ENCODE peak calls at places on chromosomes 2 and 18, in six cellular contexts. One of them, this sample, is unnamed. For H3K4me1, the result is how much of the 10 kb centered on the place peaks cover.

GRCh38 chr2:28025116-28025515 is 134.6 kb downstream of the BABAM2 start:
- DNase-seq in upper lobe of right lung: no peak
- DNase-seq in mesenchymal stem cell: no peak
- DNase-seq in psoas muscle: no peak
- DNase-seq in ovary: no peak
- DNase-seq in PC-9: no peak
- DNase-seq in this sample: no peak

GRCh38 chr2:237704476-237705224 is 77.3 kb downstream of the LRRFIP1 start:
- DNase-seq in upper lobe of right lung: no peak
- DNase-seq in mesenchymal stem cell: peak
- DNase-seq in psoas muscle: no peak
- DNase-seq in ovary: no peak
- DNase-seq in PC-9: no peak
- DNase-seq in this sample: no peak

GRCh38 chr18:55838841-55839240 is 250.8 kb upstream of the TCF4 start:
- DNase-seq in upper lobe of right lung: no peak
- DNase-seq in mesenchymal stem cell: no peak
- DNase-seq in psoas muscle: no peak
- DNase-seq in ovary: no peak
- DNase-seq in PC-9: no peak
- DNase-seq in this sample: no peak

GRCh38 chr18:79610461-79611039 is 69.1 kb upstream of the CTDP1 start:
- DNase-seq in upper lobe of right lung: peak
- DNase-seq in mesenchymal stem cell: no peak
- DNase-seq in psoas muscle: no peak
- DNase-seq in ovary: peak
- DNase-seq in PC-9: no peak
- DNase-seq in this sample: peak

GRCh38 chr18:58054041-58054733 is 10.2 kb downstream of the NEDD4L start:
- DNase-seq in upper lobe of right lung: peak
- DNase-seq in mesenchymal stem cell: peak
- DNase-seq in psoas muscle: no peak
- DNase-seq in ovary: no peak
- DNase-seq in PC-9: peak
- DNase-seq in this sample: no peak

GRCh38 chr2:169664978-169665930 is 29.0 kb downstream of the CFAP210 start:
- DNase-seq in upper lobe of right lung: no peak
- DNase-seq in mesenchymal stem cell: no peak
- DNase-seq in psoas muscle: no peak
- DNase-seq in ovary: no peak
- DNase-seq in PC-9: no peak
- DNase-seq in this sample: no peak

GRCh38 chr18:31273812-31274527 is 44.0 kb upstream of the DSG1 start:
- DNase-seq in upper lobe of right lung: no peak
- DNase-seq in mesenchymal stem cell: no peak
- DNase-seq in psoas muscle: no peak
- DNase-seq in ovary: no peak
- DNase-seq in PC-9: no peak
- DNase-seq in this sample: no peak

GRCh38 chr2:152627010-152627957 is 90.0 kb downstream of the PRPF40A start:
- DNase-seq in upper lobe of right lung: no peak
- DNase-seq in mesenchymal stem cell: peak
- DNase-seq in psoas muscle: no peak
- DNase-seq in ovary: no peak
- DNase-seq in PC-9: no peak
- DNase-seq in this sample: no peak

GRCh38 chr2:20594048-20594750 is 56.7 kb downstream of the HS1BP3 start:
- DNase-seq in upper lobe of right lung: peak
- DNase-seq in mesenchymal stem cell: no peak
- DNase-seq in psoas muscle: no peak
- DNase-seq in ovary: peak
- DNase-seq in PC-9: no peak
- DNase-seq in this sample: no peak

GRCh38 chr2:120401275-120402069 is 55.5 kb downstream of the INHBB start:
- DNase-seq in upper lobe of right lung: no peak
- DNase-seq in mesenchymal stem cell: no peak
- DNase-seq in psoas muscle: no peak
- DNase-seq in ovary: no peak
- DNase-seq in PC-9: no peak
- DNase-seq in this sample: no peak

GRCh38 chr2:126661001-126661400 is 5.0 kb downstream of the GYPC start:
- DNase-seq in upper lobe of right lung: no peak
- DNase-seq in mesenchymal stem cell: no peak
- DNase-seq in psoas muscle: no peak
- DNase-seq in ovary: no peak
- DNase-seq in PC-9: no peak
- DNase-seq in this sample: no peak

GRCh38 chr2:236287656-236288055 is 23.4 kb upstream of the ASB18 start:
- DNase-seq in upper lobe of right lung: no peak
- DNase-seq in mesenchymal stem cell: no peak
- DNase-seq in psoas muscle: no peak
- DNase-seq in ovary: no peak
- DNase-seq in PC-9: no peak
- DNase-seq in this sample: no peak

GRCh38 chr2:101893676-101894381 is 97.9 kb upstream of the IL1R2 start:
- DNase-seq in upper lobe of right lung: no peak
- DNase-seq in mesenchymal stem cell: no peak
- DNase-seq in psoas muscle: no peak
- DNase-seq in ovary: no peak
- DNase-seq in PC-9: no peak
- DNase-seq in this sample: no peak

GRCh38 chr2:241102239-241102803 is at the start of gene MTERF4:
- DNase-seq in upper lobe of right lung: peak
- DNase-seq in mesenchymal stem cell: peak
- DNase-seq in psoas muscle: peak
- DNase-seq in ovary: peak
- DNase-seq in PC-9: peak
- DNase-seq in this sample: peak

GRCh38 chr18:46810481-46811000 is 53.7 kb upstream of the ST8SIA5 start:
- DNase-seq in upper lobe of right lung: no peak
- DNase-seq in mesenchymal stem cell: no peak
- DNase-seq in psoas muscle: no peak
- DNase-seq in ovary: no peak
- DNase-seq in PC-9: no peak
- DNase-seq in this sample: no peak

GRCh38 chr2:230231251-230231650 is 5.7 kb downstream of the SP140 start:
- DNase-seq in upper lobe of right lung: no peak
- DNase-seq in mesenchymal stem cell: no peak
- DNase-seq in psoas muscle: no peak
- DNase-seq in ovary: no peak
- DNase-seq in PC-9: no peak
- DNase-seq in this sample: no peak

GRCh38 chr2:96122391-96122790 is 6.0 kb upstream of the ADRA2B start:
- DNase-seq in upper lobe of right lung: no peak
- DNase-seq in mesenchymal stem cell: no peak
- DNase-seq in psoas muscle: peak
- DNase-seq in ovary: no peak
- DNase-seq in PC-9: no peak
- DNase-seq in this sample: no peak

GRCh38 chr2:5253263-5253662 is 438.9 kb upstream of the SOX11 start:
- DNase-seq in upper lobe of right lung: no peak
- DNase-seq in mesenchymal stem cell: no peak
- DNase-seq in psoas muscle: no peak
- DNase-seq in ovary: no peak
- DNase-seq in PC-9: no peak
- DNase-seq in this sample: no peak

GRCh38 chr2:70115646-70116442 is 28.6 kb downstream of the PCBP1 start:
- DNase-seq in upper lobe of right lung: no peak
- DNase-seq in mesenchymal stem cell: no peak
- DNase-seq in psoas muscle: no peak
- DNase-seq in ovary: no peak
- DNase-seq in PC-9: no peak
- DNase-seq in this sample: no peak

GRCh38 chr2:44155577-44156446 is 12.9 kb upstream of the PPM1B start:
- DNase-seq in upper lobe of right lung: no peak
- DNase-seq in mesenchymal stem cell: peak
- DNase-seq in psoas muscle: no peak
- DNase-seq in ovary: no peak
- DNase-seq in PC-9: peak
- DNase-seq in this sample: no peak

GRCh38 chr2:8685697-8686358 is 4.0 kb downstream of the ID2 start:
- DNase-seq in upper lobe of right lung: peak
- DNase-seq in mesenchymal stem cell: peak
- DNase-seq in psoas muscle: peak
- DNase-seq in ovary: peak
- DNase-seq in PC-9: no peak
- DNase-seq in this sample: peak

GRCh38 chr2:48356701-48357322 is 173.1 kb upstream of the STON1 start:
- DNase-seq in upper lobe of right lung: no peak
- DNase-seq in mesenchymal stem cell: peak
- DNase-seq in psoas muscle: no peak
- DNase-seq in ovary: no peak
- DNase-seq in PC-9: no peak
- DNase-seq in this sample: no peak

GRCh38 chr2:164495491-164496223 is 125.6 kb downstream of the GRB14 start:
- DNase-seq in upper lobe of right lung: no peak
- DNase-seq in mesenchymal stem cell: peak
- DNase-seq in psoas muscle: no peak
- DNase-seq in ovary: no peak
- DNase-seq in PC-9: peak
- DNase-seq in this sample: no peak

GRCh38 chr18:38923136-38923535 is 1357.5 kb upstream of the CELF4 start:
- DNase-seq in upper lobe of right lung: no peak
- DNase-seq in mesenchymal stem cell: peak
- DNase-seq in psoas muscle: no peak
- DNase-seq in ovary: no peak
- DNase-seq in PC-9: no peak
- DNase-seq in this sample: no peak

GRCh38 chr2:127590386-127591190 is 55.1 kb downstream of the MYO7B start:
- DNase-seq in upper lobe of right lung: peak
- DNase-seq in mesenchymal stem cell: no peak
- DNase-seq in psoas muscle: no peak
- DNase-seq in ovary: no peak
- DNase-seq in PC-9: no peak
- DNase-seq in this sample: no peak

DNA sequence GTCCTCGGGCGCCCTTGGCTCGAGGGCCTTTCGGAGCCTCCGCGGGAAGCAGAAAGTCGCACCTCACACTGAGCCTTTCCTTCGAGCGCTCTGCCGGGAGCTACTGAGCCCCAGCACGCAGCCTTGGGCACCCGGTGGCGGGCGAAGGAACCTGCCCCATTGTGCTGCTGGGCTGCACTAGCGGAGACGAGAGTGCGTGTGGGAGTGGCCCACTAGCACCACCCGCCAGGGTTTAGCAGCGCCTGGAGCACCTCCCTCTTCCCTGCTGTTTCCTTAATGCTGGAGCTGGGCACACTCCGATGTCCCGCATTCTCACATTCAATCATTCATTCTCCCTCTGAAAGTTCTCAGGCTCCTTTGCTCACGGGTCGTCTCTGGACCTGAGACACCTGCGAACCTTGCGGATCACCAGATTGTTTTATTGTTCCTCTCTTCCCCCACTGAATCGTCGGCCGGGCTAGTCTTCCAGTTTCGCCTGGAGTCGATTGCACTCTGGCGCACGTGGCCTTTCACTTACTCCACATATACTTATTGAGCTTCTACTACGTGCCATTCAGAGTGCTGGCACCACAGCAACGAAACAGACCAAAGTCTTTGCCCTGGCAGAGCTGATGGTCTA is 8.4 kb upstream of the PAX3 start:
- DNase-seq in upper lobe of right lung: no peak
- DNase-seq in mesenchymal stem cell: no peak
- DNase-seq in psoas muscle: no peak
- DNase-seq in ovary: no peak
- DNase-seq in PC-9: no peak
- DNase-seq in this sample: no peak
- H3K4me3 ChIP-seq in upper lobe of right lung: no peak
- H3K4me3 ChIP-seq in mesenchymal stem cell: no peak
- H3K4me3 ChIP-seq in psoas muscle: no peak
- H3K4me3 ChIP-seq in ovary: no peak
- H3K4me3 ChIP-seq in PC-9: no peak
- H3K4me3 ChIP-seq in this sample: no peak

GRCh38 chr2:121502781-121503180 is 27.9 kb upstream of the RNU4ATAC start:
- DNase-seq in upper lobe of right lung: no peak
- DNase-seq in mesenchymal stem cell: no peak
- DNase-seq in psoas muscle: no peak
- DNase-seq in ovary: no peak
- DNase-seq in PC-9: no peak
- DNase-seq in this sample: no peak

GRCh38 chr2:121505005-121505404 is 25.7 kb upstream of the RNU4ATAC start:
- DNase-seq in upper lobe of right lung: no peak
- DNase-seq in mesenchymal stem cell: peak
- DNase-seq in psoas muscle: no peak
- DNase-seq in ovary: no peak
- DNase-seq in PC-9: peak
- DNase-seq in this sample: no peak

GRCh38 chr2:121504316-121504715 is 26.4 kb upstream of the RNU4ATAC start:
- DNase-seq in upper lobe of right lung: no peak
- DNase-seq in mesenchymal stem cell: no peak
- DNase-seq in psoas muscle: no peak
- DNase-seq in ovary: no peak
- DNase-seq in PC-9: no peak
- DNase-seq in this sample: no peak

GRCh38 chr2:121506621-121507020 is 24.1 kb upstream of the RNU4ATAC start:
- DNase-seq in upper lobe of right lung: no peak
- DNase-seq in mesenchymal stem cell: no peak
- DNase-seq in psoas muscle: no peak
- DNase-seq in ovary: no peak
- DNase-seq in PC-9: no peak
- DNase-seq in this sample: no peak

GRCh38 chr2:121506187-121506586 is 24.5 kb upstream of the RNU4ATAC start:
- DNase-seq in upper lobe of right lung: no peak
- DNase-seq in mesenchymal stem cell: no peak
- DNase-seq in psoas muscle: no peak
- DNase-seq in ovary: no peak
- DNase-seq in PC-9: no peak
- DNase-seq in this sample: no peak
- H3K4me1 ChIP-seq in upper lobe of right lung: under half
- H3K4me1 ChIP-seq in mesenchymal stem cell: under half
- H3K4me1 ChIP-seq in psoas muscle: half or more
- H3K4me1 ChIP-seq in ovary: under half
- H3K4me1 ChIP-seq in PC-9: under half
- H3K4me1 ChIP-seq in this sample: under half

GRCh38 chr2:149645391-149645790 is 57.8 kb upstream of the MMADHC start:
- DNase-seq in upper lobe of right lung: no peak
- DNase-seq in mesenchymal stem cell: peak
- DNase-seq in psoas muscle: no peak
- DNase-seq in ovary: no peak
- DNase-seq in PC-9: no peak
- DNase-seq in this sample: no peak
- H3K4me3 ChIP-seq in upper lobe of right lung: no peak
- H3K4me3 ChIP-seq in mesenchymal stem cell: no peak
- H3K4me3 ChIP-seq in psoas muscle: no peak
- H3K4me3 ChIP-seq in ovary: no peak
- H3K4me3 ChIP-seq in PC-9: no peak
- H3K4me3 ChIP-seq in this sample: no peak

GRCh38 chr18:13620818-13621445 is 105.4 kb downstream of the FAM210A start:
- DNase-seq in upper lobe of right lung: peak
- DNase-seq in mesenchymal stem cell: no peak
- DNase-seq in psoas muscle: no peak
- DNase-seq in ovary: no peak
- DNase-seq in PC-9: no peak
- DNase-seq in this sample: no peak
- H3K4me1 ChIP-seq in upper lobe of right lung: under half
- H3K4me1 ChIP-seq in mesenchymal stem cell: under half
- H3K4me1 ChIP-seq in psoas muscle: under half
- H3K4me1 ChIP-seq in ovary: under half
- H3K4me1 ChIP-seq in PC-9: under half
- H3K4me1 ChIP-seq in this sample: under half